ENCODE peak calls at places on chromosomes 3 and 15, in four cellular contexts. G, N, O and L are unnamed samples. For H3K4me1, the result is how much of the 10 kb centered on the place peaks cover.

GRCh38 chr15:90360746-90361145 is 8.7 kb downstream of the ZNF774 start:
- DNase-seq in G (peak), N (no peak), O (no peak), L (no peak)

GRCh38 chr3:152264378-152264777 is 4.4 kb upstream of the MBNL1 start:
- DNase-seq in G (no peak), N (no peak), O (no peak), L (no peak)

GRCh38 chr15:60563539-60564404 is 84.8 kb upstream of the ICE2 start:
- DNase-seq in G (no peak), N (no peak), O (no peak), L (no peak)

GRCh38 chr3:168044049-168044448 is 51.7 kb downstream of the GOLIM4 start:
- DNase-seq in G (no peak), N (no peak), O (no peak), L (no peak)

GRCh38 chr15:55282284-55282833 is 7.3 kb downstream of the RAB27A start:
- DNase-seq in G (peak), N (peak), O (no peak), L (no peak)

GRCh38 chr15:39792954-39793353 is 10.3 kb upstream of the FSIP1 start:
- DNase-seq in G (no peak), N (peak), O (no peak), L (no peak)

GRCh38 chr15:41838400-41838897 is at the start of gene PLA2G4B:
- DNase-seq in G (no peak), N (no peak), O (no peak), L (no peak)

GRCh38 chr15:91882858-91883586 is 29.5 kb downstream of the SLCO3A1 start:
- DNase-seq in G (no peak), N (peak), O (peak), L (no peak)

GRCh38 chr15:71048913-71049675 is 66.2 kb upstream of the THSD4 start:
- DNase-seq in G (no peak), N (peak), O (no peak), L (no peak)

GRCh38 chr15:70055601-70056051 is 42.1 kb downstream of the TLE3 start:
- DNase-seq in G (peak), N (no peak), O (no peak), L (no peak)

GRCh38 chr15:38817427-38818155 is 253.0 kb upstream of the RASGRP1 start:
- DNase-seq in G (peak), N (peak), O (peak), L (peak)

GRCh38 chr15:48086582-48086981 is 34.2 kb upstream of the SLC24A5 start:
- DNase-seq in G (no peak), N (no peak), O (no peak), L (no peak)

GRCh38 chr3:127422663-127423375 is 135.0 kb upstream of the PRR20G start:
- DNase-seq in G (no peak), N (no peak), O (peak), L (no peak)
- H3K4me1 ChIP-seq in G (under half), N (under half), O (under half), L (under half)

GRCh38 chr3:30401971-30402370 is 204.4 kb upstream of the TGFBR2 start:
- DNase-seq in G (no peak), N (peak), O (no peak), L (no peak)

GRCh38 chr3:30400924-30401323 is 205.5 kb upstream of the TGFBR2 start:
- DNase-seq in G (no peak), N (peak), O (no peak), L (no peak)

GRCh38 chr3:30397030-30397429 is 209.4 kb upstream of the TGFBR2 start:
- DNase-seq in G (no peak), N (no peak), O (no peak), L (no peak)

DNA sequence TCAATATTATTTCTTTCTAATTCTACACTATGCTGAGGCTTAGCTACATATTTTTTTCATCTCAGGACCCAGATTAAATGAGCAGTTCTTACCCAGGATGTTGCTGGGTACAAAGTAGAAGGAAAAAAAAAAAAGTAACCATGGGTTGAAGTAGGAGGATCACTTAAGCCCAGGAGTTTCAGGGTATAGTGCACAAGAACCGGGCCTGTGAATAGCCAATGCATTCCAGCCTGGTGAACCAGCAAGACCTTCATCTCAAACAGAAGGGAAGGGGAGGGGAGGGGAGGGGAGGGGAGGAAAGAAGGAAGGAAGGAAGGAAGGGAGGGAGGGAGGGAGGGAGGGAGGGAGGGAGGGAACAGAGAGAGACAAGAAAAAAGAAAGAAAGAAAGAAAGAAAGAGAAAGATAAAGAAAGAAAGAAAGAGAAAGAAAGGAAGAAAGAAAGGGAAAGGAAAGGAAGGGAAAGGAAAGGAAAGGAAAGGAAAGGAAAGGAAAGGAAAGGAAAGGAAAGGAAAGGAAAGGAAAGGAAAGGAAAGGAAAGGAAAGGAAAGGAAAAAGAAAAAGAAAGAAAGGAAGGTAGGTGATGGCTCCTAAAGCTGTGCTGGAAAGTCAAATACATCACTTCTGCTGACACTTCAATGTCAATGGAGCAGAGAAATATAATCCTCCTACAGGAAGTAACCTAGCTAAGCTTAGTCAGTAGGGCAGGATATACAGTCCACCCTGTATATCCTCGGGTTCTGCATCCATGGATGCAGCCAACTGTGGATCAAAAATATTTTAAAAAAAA is 206.8 kb upstream of the TGFBR2 start:
- DNase-seq in G (peak), N (peak), O (no peak), L (no peak)
- H3K56ac ChIP-seq in G (no peak), N (no peak), O (no peak), L (no peak)

GRCh38 chr3:24167468-24167867 is 222.4 kb downstream of the NR1D2 start:
- DNase-seq in G (no peak), N (no peak), O (no peak), L (no peak)
- H3K4me1 ChIP-seq in G (under half), N (under half), O (under half), L (under half)

DNA sequence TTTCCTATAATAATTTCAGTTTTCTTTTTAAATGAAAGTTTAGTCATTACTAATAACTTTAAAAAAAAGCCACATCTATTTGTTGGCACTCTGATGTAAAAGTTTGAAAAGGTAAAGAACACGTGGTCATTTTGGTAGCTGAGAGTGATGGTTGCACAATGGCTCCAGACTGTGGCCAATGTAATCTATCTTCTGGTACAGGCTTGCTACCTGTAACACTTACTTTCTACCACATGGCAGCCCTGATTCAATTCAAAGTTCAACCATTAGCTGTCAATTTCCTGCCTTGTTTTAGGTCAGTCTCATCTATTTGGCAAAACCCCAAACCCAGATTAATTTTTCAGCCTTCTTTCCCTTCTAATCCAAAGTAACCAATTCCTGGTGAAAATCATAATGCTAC is 126.1 kb downstream of the TUSC7 start:
- DNase-seq in G (no peak), N (no peak), O (no peak), L (no peak)
- H3K56ac ChIP-seq in G (no peak), N (peak), O (no peak), L (no peak)